ENCODE peak calls at places on chromosomes 2 and 18, in five cellular contexts. One of them, this sample, is unnamed.

GRCh38 chr2:37886745-37887144 is 38.3 kb upstream of the RMDN2 start:
- DNase-seq in lower lobe of right lung: no peak
- DNase-seq in cardiac fibroblast: peak
- DNase-seq in hepatocyte: no peak
- DNase-seq in fibroblast of villous mesenchyme: peak
- DNase-seq in this sample: peak

GRCh38 chr2:174436351-174436750 is 40.8 kb downstream of the SCRN3 start:
- DNase-seq in fibroblast of villous mesenchyme: no peak
- DNase-seq in cardiac fibroblast: no peak
- DNase-seq in lower lobe of right lung: no peak
- DNase-seq in hepatocyte: no peak
- DNase-seq in this sample: no peak

GRCh38 chr2:154952346-154953010 is 254.0 kb downstream of the KCNJ3 start:
- DNase-seq in cardiac fibroblast: no peak
- DNase-seq in hepatocyte: no peak
- DNase-seq in fibroblast of villous mesenchyme: no peak
- DNase-seq in lower lobe of right lung: no peak
- DNase-seq in this sample: no peak

GRCh38 chr2:19865151-19865550 is 36.6 kb downstream of the TTC32 start:
- DNase-seq in cardiac fibroblast: no peak
- DNase-seq in hepatocyte: no peak
- DNase-seq in lower lobe of right lung: no peak
- DNase-seq in fibroblast of villous mesenchyme: no peak
- DNase-seq in this sample: no peak

GRCh38 chr2:204445149-204445548 is 100.1 kb upstream of the PARD3B start:
- DNase-seq in lower lobe of right lung: no peak
- DNase-seq in fibroblast of villous mesenchyme: no peak
- DNase-seq in hepatocyte: no peak
- DNase-seq in cardiac fibroblast: no peak
- DNase-seq in this sample: no peak

GRCh38 chr2:112010751-112011150 is 44.3 kb upstream of the TMEM87B start:
- DNase-seq in fibroblast of villous mesenchyme: no peak
- DNase-seq in hepatocyte: peak
- DNase-seq in lower lobe of right lung: peak
- DNase-seq in cardiac fibroblast: no peak
- DNase-seq in this sample: no peak

GRCh38 chr18:22846088-22846683 is 86.9 kb upstream of the RBBP8 start:
- DNase-seq in cardiac fibroblast: peak
- DNase-seq in fibroblast of villous mesenchyme: peak
- DNase-seq in lower lobe of right lung: no peak
- DNase-seq in hepatocyte: peak
- DNase-seq in this sample: peak

GRCh38 chr2:10303174-10303633 is 500 bp downstream of the HPCAL1 start:
- DNase-seq in hepatocyte: no peak
- DNase-seq in cardiac fibroblast: peak
- DNase-seq in fibroblast of villous mesenchyme: peak
- DNase-seq in lower lobe of right lung: peak
- DNase-seq in this sample: no peak

GRCh38 chr18:59718108-59719057 is 21.2 kb upstream of the CCBE1 start:
- DNase-seq in fibroblast of villous mesenchyme: peak
- DNase-seq in cardiac fibroblast: peak
- DNase-seq in hepatocyte: no peak
- DNase-seq in lower lobe of right lung: no peak
- DNase-seq in this sample: peak

DNA sequence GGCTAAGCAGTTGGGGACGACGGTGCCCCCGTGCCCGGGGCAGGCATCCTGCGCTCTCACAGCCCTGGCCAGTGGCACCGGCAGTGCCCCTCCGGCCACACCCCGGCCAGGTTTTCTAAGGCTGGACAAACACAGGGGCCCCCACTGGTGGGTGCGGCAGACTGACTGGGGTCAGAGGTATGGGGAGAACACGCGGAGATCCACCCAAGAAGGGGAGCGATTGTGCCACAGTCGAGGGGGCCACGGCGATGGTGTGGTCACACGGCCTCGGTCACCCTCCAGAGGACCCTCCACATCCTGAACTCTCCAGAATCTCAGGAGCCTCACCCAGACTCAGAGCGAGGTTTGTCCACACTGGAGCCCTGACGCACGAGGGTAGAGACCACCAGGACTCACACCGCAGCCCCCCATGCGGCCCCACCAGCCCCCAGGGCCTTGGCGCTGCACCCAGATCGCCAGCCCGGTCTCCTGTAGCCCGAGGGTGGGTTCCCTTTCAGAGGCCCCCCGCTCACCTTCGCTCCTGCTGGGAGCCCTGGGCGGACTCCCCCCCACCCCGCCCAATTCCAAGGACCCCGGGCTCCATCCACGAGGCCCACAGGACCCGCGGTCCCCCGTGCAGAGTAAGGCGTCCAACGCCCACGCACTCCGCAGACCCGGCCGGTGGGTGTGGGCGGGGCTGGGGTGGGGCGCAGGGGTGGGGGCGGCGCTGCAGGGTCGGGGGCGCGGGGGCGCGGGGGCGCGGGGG is 15.2 kb downstream of the PDCD1 start:
- DNase-seq in hepatocyte: no peak
- DNase-seq in fibroblast of villous mesenchyme: no peak
- DNase-seq in lower lobe of right lung: no peak
- DNase-seq in cardiac fibroblast: no peak
- DNase-seq in this sample: no peak
- H3K4me3 ChIP-seq in hepatocyte: no peak
- H3K4me3 ChIP-seq in fibroblast of villous mesenchyme: no peak
- H3K4me3 ChIP-seq in lower lobe of right lung: peak
- H3K4me3 ChIP-seq in cardiac fibroblast: no peak
- H3K4me3 ChIP-seq in this sample: no peak

GRCh38 chr2:109635426-109636289 is 21.5 kb downstream of the SOWAHC start:
- DNase-seq in hepatocyte: no peak
- DNase-seq in fibroblast of villous mesenchyme: no peak
- DNase-seq in lower lobe of right lung: no peak
- DNase-seq in cardiac fibroblast: no peak
- DNase-seq in this sample: no peak
- TF ChIP-seq CTCF in hepatocyte: no peak
- TF ChIP-seq CTCF in fibroblast of villous mesenchyme: no peak
- TF ChIP-seq CTCF in lower lobe of right lung: no peak
- TF ChIP-seq CTCF in cardiac fibroblast: no peak
- TF ChIP-seq CTCF in this sample: no peak

GRCh38 chr18:54209471-54210180 is 14.8 kb downstream of the MBD2 start:
- DNase-seq in cardiac fibroblast: peak
- DNase-seq in fibroblast of villous mesenchyme: peak
- DNase-seq in hepatocyte: no peak
- DNase-seq in lower lobe of right lung: no peak
- DNase-seq in this sample: no peak
- H3K4me3 ChIP-seq in cardiac fibroblast: no peak
- H3K4me3 ChIP-seq in fibroblast of villous mesenchyme: no peak
- H3K4me3 ChIP-seq in hepatocyte: no peak
- H3K4me3 ChIP-seq in lower lobe of right lung: no peak
- H3K4me3 ChIP-seq in this sample: no peak

GRCh38 chr2:207040606-207041173 is 101.4 kb downstream of the CPO start:
- DNase-seq in hepatocyte: no peak
- DNase-seq in lower lobe of right lung: no peak
- DNase-seq in cardiac fibroblast: no peak
- DNase-seq in fibroblast of villous mesenchyme: no peak
- DNase-seq in this sample: no peak

GRCh38 chr2:207041753-207042152 is 102.4 kb downstream of the CPO start:
- DNase-seq in lower lobe of right lung: no peak
- DNase-seq in hepatocyte: no peak
- DNase-seq in fibroblast of villous mesenchyme: no peak
- DNase-seq in cardiac fibroblast: no peak
- DNase-seq in this sample: no peak

GRCh38 chr2:207042841-207043240 is 103.5 kb downstream of the CPO start:
- DNase-seq in lower lobe of right lung: no peak
- DNase-seq in hepatocyte: no peak
- DNase-seq in fibroblast of villous mesenchyme: no peak
- DNase-seq in cardiac fibroblast: no peak
- DNase-seq in this sample: no peak

GRCh38 chr2:207041279-207041678 is 102.0 kb downstream of the CPO start:
- DNase-seq in hepatocyte: no peak
- DNase-seq in lower lobe of right lung: no peak
- DNase-seq in fibroblast of villous mesenchyme: no peak
- DNase-seq in cardiac fibroblast: peak
- DNase-seq in this sample: no peak

DNA sequence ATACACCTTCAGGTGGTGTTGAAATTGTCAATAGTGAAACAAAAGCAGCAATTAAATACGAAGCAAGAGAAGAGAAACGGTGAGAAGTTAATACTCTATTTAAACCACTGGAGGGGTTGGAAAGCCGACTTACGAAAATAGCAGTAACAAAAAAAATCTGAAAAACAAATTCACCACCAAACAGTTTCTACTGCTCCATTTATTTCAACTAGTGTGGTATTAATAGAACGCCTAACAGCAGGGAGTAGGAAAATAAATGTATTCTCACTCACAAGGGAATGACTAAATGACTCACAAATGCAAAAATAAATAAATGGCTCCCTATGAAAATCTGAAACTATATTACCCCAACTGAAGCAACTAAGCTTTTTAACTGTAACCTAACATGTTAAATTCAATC is 102.8 kb downstream of the CPO start:
- DNase-seq in hepatocyte: no peak
- DNase-seq in fibroblast of villous mesenchyme: no peak
- DNase-seq in lower lobe of right lung: no peak
- DNase-seq in cardiac fibroblast: peak
- DNase-seq in this sample: no peak
- TF ChIP-seq CTCF in hepatocyte: no peak
- TF ChIP-seq CTCF in fibroblast of villous mesenchyme: no peak
- TF ChIP-seq CTCF in lower lobe of right lung: no peak
- TF ChIP-seq CTCF in cardiac fibroblast: no peak
- TF ChIP-seq CTCF in this sample: no peak

GRCh38 chr2:226796012-226796839 is 3.4 kb downstream of the IRS1 start:
- DNase-seq in hepatocyte: no peak
- DNase-seq in lower lobe of right lung: peak
- DNase-seq in fibroblast of villous mesenchyme: peak
- DNase-seq in cardiac fibroblast: no peak
- DNase-seq in this sample: no peak
- H3K4me3 ChIP-seq in hepatocyte: no peak
- H3K4me3 ChIP-seq in lower lobe of right lung: peak
- H3K4me3 ChIP-seq in fibroblast of villous mesenchyme: peak
- H3K4me3 ChIP-seq in cardiac fibroblast: peak
- H3K4me3 ChIP-seq in this sample: peak

GRCh38 chr18:43420950-43421349 is 143.7 kb upstream of the SYT4 start:
- DNase-seq in lower lobe of right lung: no peak
- DNase-seq in fibroblast of villous mesenchyme: no peak
- DNase-seq in hepatocyte: no peak
- DNase-seq in cardiac fibroblast: no peak
- DNase-seq in this sample: no peak
- TF ChIP-seq CTCF in lower lobe of right lung: no peak
- TF ChIP-seq CTCF in fibroblast of villous mesenchyme: no peak
- TF ChIP-seq CTCF in hepatocyte: peak
- TF ChIP-seq CTCF in cardiac fibroblast: peak
- TF ChIP-seq CTCF in this sample: peak

DNA sequence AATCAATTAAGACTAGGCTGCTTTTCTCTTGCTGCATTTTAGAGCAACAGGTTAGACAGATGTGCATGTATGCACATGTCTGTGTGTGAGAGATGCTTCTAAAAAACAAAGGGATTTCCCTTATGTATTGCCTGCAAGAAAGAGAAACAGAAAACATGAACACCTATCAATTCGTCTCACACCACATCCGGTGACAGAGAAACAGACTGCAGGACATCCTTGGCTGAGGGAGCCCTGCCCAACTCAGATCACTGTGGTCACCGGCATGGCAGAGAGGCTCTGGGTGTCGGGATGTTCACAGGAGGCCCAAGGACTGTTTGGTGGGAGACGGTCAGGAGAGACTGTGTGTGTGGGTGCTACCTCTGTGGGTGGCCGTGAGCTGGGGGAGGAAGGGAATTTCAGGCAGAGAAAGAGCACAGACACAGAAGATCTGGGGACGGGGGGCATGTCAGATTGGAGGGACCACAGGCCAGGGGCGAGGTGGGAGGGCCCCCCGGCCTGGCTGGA is 24.9 kb downstream of the FHL2 start:
- DNase-seq in lower lobe of right lung: no peak
- DNase-seq in hepatocyte: no peak
- DNase-seq in fibroblast of villous mesenchyme: no peak
- DNase-seq in cardiac fibroblast: peak
- DNase-seq in this sample: no peak
- H3K4me3 ChIP-seq in lower lobe of right lung: no peak
- H3K4me3 ChIP-seq in hepatocyte: no peak
- H3K4me3 ChIP-seq in fibroblast of villous mesenchyme: no peak
- H3K4me3 ChIP-seq in cardiac fibroblast: no peak
- H3K4me3 ChIP-seq in this sample: no peak

GRCh38 chr18:63824220-63824525 is 49.0 kb downstream of the SERPINB7 start:
- DNase-seq in cardiac fibroblast: no peak
- DNase-seq in fibroblast of villous mesenchyme: no peak
- DNase-seq in hepatocyte: no peak
- DNase-seq in lower lobe of right lung: no peak
- DNase-seq in this sample: no peak
- TF ChIP-seq CTCF in cardiac fibroblast: no peak
- TF ChIP-seq CTCF in fibroblast of villous mesenchyme: no peak
- TF ChIP-seq CTCF in hepatocyte: no peak
- TF ChIP-seq CTCF in lower lobe of right lung: no peak
- TF ChIP-seq CTCF in this sample: no peak

This sample was measured in fibroblast of pulmonary artery.